ENCODE peak calls at places on chromosomes 5 and 9, in five cellular contexts. One of them, this sample, is unnamed.

GRCh38 chr9:90112791-90113190 is 508.0 kb downstream of the GADD45G start:
- DNase-seq in transverse colon: no peak
- DNase-seq in cardiac fibroblast: peak; percentile 12
- DNase-seq in EH: peak; percentile 1
- DNase-seq in amniotic stem cell: no peak
- DNase-seq in this sample: no peak

GRCh38 chr9:115952667-115953316 is 200.8 kb upstream of the PAPPA start:
- DNase-seq in amniotic stem cell: peak; percentile 22
- DNase-seq in transverse colon: no peak
- DNase-seq in EH: peak; percentile 92
- DNase-seq in cardiac fibroblast: peak; percentile 46
- DNase-seq in this sample: no peak

GRCh38 chr9:125338929-125339328 is 77.3 kb downstream of the GAPVD1 start:
- DNase-seq in cardiac fibroblast: no peak
- DNase-seq in transverse colon: no peak
- DNase-seq in EH: no peak
- DNase-seq in amniotic stem cell: no peak
- DNase-seq in this sample: no peak

GRCh38 chr9:134054891-134055811 is 12.7 kb downstream of the BRD3 start:
- DNase-seq in cardiac fibroblast: no peak
- DNase-seq in amniotic stem cell: no peak
- DNase-seq in transverse colon: peak; percentile 6
- DNase-seq in EH: no peak
- DNase-seq in this sample: peak; percentile 77

GRCh38 chr5:74648835-74649286 is 8.3 kb upstream of the ENC1 start:
- DNase-seq in amniotic stem cell: peak; percentile 16
- DNase-seq in EH: peak; percentile 72
- DNase-seq in transverse colon: no peak
- DNase-seq in cardiac fibroblast: peak; percentile 77
- DNase-seq in this sample: no peak

GRCh38 chr5:174177531-174177930 is 132.0 kb downstream of the NSG2 start:
- DNase-seq in EH: no peak
- DNase-seq in amniotic stem cell: no peak
- DNase-seq in transverse colon: no peak
- DNase-seq in cardiac fibroblast: no peak
- DNase-seq in this sample: no peak

GRCh38 chr9:111630182-111631070 is 708 bp upstream of the DNAJC25 start:
- DNase-seq in cardiac fibroblast: no peak
- DNase-seq in transverse colon: no peak
- DNase-seq in EH: no peak
- DNase-seq in amniotic stem cell: no peak
- DNase-seq in this sample: no peak

GRCh38 chr5:59660737-59661136 is 232.8 kb downstream of the PDE4D start:
- DNase-seq in EH: peak; percentile 16
- DNase-seq in amniotic stem cell: no peak
- DNase-seq in cardiac fibroblast: peak; percentile 53
- DNase-seq in transverse colon: no peak
- DNase-seq in this sample: no peak

GRCh38 chr9:89312154-89312616 is 1.2 kb downstream of the CKS2 start:
- DNase-seq in amniotic stem cell: peak; percentile 11
- DNase-seq in transverse colon: no peak
- DNase-seq in EH: peak; percentile 34
- DNase-seq in cardiac fibroblast: peak; percentile 35
- DNase-seq in this sample: no peak

GRCh38 chr5:52989025-52989780 is at the start of gene ITGA2:
- DNase-seq in EH: peak; percentile 60
- DNase-seq in cardiac fibroblast: peak; percentile 65
- DNase-seq in transverse colon: peak; percentile 81
- DNase-seq in amniotic stem cell: peak; percentile 21
- DNase-seq in this sample: peak; percentile 83

GRCh38 chr9:99593621-99594020 is 228.1 kb upstream of the NR4A3 start:
- DNase-seq in transverse colon: no peak
- DNase-seq in cardiac fibroblast: no peak
- DNase-seq in amniotic stem cell: no peak
- DNase-seq in EH: peak; percentile 6
- DNase-seq in this sample: no peak

GRCh38 chr9:33159058-33159759 is 7.9 kb downstream of the B4GALT1 start:
- DNase-seq in transverse colon: peak; percentile 86
- DNase-seq in cardiac fibroblast: peak; percentile 87
- DNase-seq in EH: peak; percentile 66
- DNase-seq in amniotic stem cell: no peak
- DNase-seq in this sample: no peak

GRCh38 chr9:111917980-111918379 is 21.4 kb downstream of the UGCG start:
- DNase-seq in amniotic stem cell: no peak
- DNase-seq in transverse colon: no peak
- DNase-seq in cardiac fibroblast: no peak
- DNase-seq in EH: no peak
- DNase-seq in this sample: no peak

GRCh38 chr9:137270929-137271695 is 6.4 kb upstream of the TOR4A start:
- DNase-seq in cardiac fibroblast: peak; percentile 41
- DNase-seq in transverse colon: no peak
- DNase-seq in amniotic stem cell: no peak
- DNase-seq in EH: no peak
- DNase-seq in this sample: no peak